ENCODE peak calls at places on chromosomes 13 and 19, in four cellular contexts. A is A549, H is tibial nerve, S is vagina. V is an unnamed sample.

GRCh38 chr13:21060827-21061076 is 634 bp downstream of the LATS2 start:
- DNase-seq in A (no peak), H (no peak), S (no peak), V (no peak)

GRCh38 chr13:34155931-34156607 is 338.1 kb downstream of the RFC3 start:
- DNase-seq in A (peak; percentile 68), H (no peak), S (no peak), V (no peak)

GRCh38 chr13:110233181-110233641 is 73.7 kb downstream of the COL4A1 start:
- DNase-seq in A (no peak), H (peak; percentile 82), S (peak; percentile 92), V (no peak)

GRCh38 chr13:27978301-27978968 is 9.3 kb upstream of the CDX2 start:
- DNase-seq in A (no peak), H (no peak), S (no peak), V (no peak)

GRCh38 chr19:45824041-45824471 is 8.9 kb upstream of the RSPH6A start:
- DNase-seq in A (no peak), H (no peak), S (no peak), V (no peak)

GRCh38 chr19:31339405-31339804 is 9.8 kb downstream of the TSHZ3 start:
- DNase-seq in A (no peak), H (no peak), S (no peak), V (no peak)

GRCh38 chr13:45907501-45907900 is 55.9 kb upstream of the SIAH3 start:
- DNase-seq in A (no peak), H (no peak), S (no peak), V (no peak)

GRCh38 chr13:40568672-40569350 is 97.6 kb downstream of the FOXO1 start:
- DNase-seq in A (no peak), H (no peak), S (no peak), V (no peak)

GRCh38 chr19:33248954-33249613 is 23.4 kb upstream of the SLC7A10 start:
- DNase-seq in A (peak; percentile 63), H (no peak), S (no peak), V (peak; percentile 85)
- TF ChIP-seq POLR2A in A (no peak), H (no peak), S (no peak), V (no peak)

DNA sequence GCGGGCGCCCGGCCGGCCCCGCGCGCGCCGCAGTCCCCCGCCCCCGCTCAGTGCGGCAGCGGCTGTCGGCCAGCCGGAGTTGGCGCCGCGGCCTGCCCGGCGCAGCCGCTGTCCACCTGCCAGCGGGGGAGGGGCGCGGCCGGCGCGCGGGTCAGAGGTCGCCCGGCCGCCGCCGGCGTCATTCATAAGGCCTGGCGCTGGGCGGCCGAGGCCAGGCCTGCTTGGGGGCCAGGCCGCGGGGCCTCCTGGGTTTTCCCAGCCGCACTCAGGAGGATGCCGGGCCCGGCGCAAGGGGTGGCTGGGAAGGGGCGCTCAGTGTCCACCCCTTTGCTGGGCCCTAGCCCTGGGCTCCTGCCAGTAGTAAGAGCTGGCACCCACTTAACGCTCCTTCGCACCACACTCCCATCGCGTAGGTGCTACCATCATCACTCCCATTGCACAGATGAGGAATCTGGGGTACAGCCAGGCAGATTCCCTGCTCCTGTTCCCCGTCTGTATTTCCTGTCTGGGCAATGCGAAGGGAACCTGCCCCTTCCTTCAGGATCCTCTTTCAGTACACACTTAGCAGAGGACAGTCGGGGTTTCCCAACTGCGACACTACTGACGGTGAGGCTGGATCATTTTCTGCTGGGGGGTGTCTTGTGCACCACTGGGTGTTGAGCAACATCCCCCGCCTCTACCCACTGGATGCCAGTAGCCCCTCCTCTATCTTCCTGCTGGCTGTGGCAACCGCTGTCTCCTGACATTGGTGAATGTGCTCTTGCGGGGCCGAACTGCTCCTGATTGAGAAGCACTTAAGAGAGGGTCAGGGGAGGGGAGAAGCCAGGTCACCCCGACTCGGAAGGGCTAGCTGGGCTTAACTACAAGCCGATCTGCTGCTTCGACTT is 846 bp upstream of the PRKACA start:
- DNase-seq in A (no peak), H (peak; percentile 90), S (peak; percentile 98), V (peak; percentile 96)
- TF ChIP-seq POLR2A in A (no peak), H (peak; percentile 27), S (peak; percentile 60), V (peak; percentile 53)

GRCh38 chr19:1105217-1105872 is 1.6 kb downstream of the GPX4 start:
- DNase-seq in A (no peak), H (no peak), S (no peak), V (no peak)

GRCh38 chr19:1103691-1104451 is at the start of gene GPX4:
- DNase-seq in A (peak; percentile 99), H (peak; percentile 99), S (peak; percentile 99), V (peak; percentile 97)

GRCh38 chr19:1102407-1103106 is 1.2 kb upstream of the GPX4 start:
- DNase-seq in A (peak; percentile 94), H (peak; percentile 82), S (peak; percentile 97), V (peak; percentile 54)

GRCh38 chr19:1105873-1106840 is 2.4 kb downstream of the GPX4 start:
- DNase-seq in A (no peak), H (no peak), S (no peak), V (no peak)

DNA sequence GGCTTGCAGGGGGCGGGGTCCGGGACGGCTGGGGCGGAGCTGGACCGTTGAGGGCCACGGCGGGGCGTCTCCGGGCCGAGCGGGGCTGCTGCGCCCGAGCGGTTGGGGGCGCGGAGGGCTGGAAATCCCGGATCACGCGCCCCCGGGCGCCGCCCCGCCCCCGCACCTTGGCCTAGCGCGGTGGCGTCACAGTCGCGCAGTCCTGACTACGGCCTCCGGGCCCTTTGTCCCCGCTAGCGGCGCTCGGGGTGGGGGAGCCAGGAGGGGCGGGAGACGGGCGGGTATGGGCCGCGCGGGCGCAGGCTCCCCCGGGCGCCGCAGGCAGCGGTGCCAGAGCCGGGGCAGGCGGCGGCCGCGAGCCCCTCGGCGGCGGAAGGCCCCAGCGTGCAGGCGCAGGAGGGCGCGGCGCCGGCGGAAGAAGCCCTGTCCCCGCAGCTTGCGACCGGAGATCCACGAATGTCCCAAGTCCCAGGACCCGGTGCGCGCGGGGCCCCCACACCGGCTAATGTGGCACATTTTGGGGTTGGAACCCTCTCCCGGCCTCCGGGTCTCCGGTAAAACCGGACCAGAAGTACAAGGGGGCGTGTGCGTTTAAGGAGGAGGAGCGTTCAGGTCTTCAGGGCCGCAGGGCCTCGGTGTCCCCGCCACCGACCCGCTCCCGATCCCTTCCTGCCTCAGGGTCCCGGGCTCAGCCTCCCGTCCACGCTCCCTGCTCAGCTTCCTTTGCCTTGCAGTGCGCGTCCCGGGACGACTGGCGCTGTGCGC is 840 bp downstream of the GPX4 start:
- DNase-seq in A (peak; percentile 70), H (peak; percentile 59), S (no peak), V (peak; percentile 76)
- TF ChIP-seq POLR2A in A (no peak), H (no peak), S (peak; percentile 10), V (no peak)

GRCh38 chr19:29843180-29844051 is 31.6 kb downstream of the CCNE1 start:
- DNase-seq in A (no peak), H (peak; percentile 6), S (no peak), V (peak; percentile 56)

GRCh38 chr19:29845576-29846176 is 33.9 kb downstream of the CCNE1 start:
- DNase-seq in A (peak; percentile 84), H (no peak), S (no peak), V (peak; percentile 48)

GRCh38 chr19:29842471-29843179 is 30.8 kb downstream of the CCNE1 start:
- DNase-seq in A (no peak), H (no peak), S (no peak), V (peak; percentile 69)

GRCh38 chr19:29841559-29842367 is 30.0 kb downstream of the CCNE1 start:
- DNase-seq in A (peak; percentile 90), H (no peak), S (no peak), V (no peak)

DNA sequence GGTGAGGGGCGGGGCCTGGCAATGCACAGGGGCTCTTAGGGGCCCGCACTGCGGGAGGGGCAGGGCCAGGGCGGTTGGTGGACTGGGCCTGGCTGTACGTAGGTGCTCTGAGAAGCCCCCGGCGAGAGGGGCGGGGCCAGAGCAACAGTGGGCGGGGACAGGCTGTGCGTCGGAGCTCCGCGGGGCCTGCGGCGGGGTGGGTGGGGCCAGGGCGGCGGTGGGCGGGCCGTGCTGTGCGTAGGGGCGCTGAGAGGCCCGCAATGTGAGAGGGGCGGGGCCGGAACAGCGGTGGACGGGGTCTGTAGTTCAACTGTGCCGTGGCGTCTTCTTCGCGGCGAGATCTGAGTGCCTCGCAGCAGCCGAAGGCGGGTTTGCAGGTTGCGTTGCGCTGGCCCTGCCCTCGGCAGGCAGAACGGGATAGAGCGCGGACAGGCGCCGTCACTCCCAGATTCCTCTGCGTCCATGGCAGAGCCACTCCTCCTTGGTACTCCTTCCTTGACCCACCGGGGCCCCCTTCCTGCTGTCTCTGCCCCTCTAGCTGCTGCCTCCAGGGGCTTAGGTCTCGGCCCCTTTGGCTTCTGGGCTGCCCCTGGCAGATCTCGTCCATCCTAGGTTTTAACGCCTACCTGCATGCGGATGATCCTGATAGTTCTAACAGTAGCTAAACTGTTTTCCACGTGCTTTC is 33.2 kb downstream of the CCNE1 start:
- DNase-seq in A (peak; percentile 99), H (peak; percentile 85), S (peak; percentile 90), V (peak; percentile 90)
- TF ChIP-seq POLR2A in A (peak; percentile 72), H (no peak), S (peak; percentile 15), V (peak; percentile 42)

GRCh38 chr13:42040730-42041016 is 7.8 kb upstream of the DGKH start:
- DNase-seq in A (no peak), H (no peak), S (no peak), V (no peak)

GRCh38 chr13:42039457-42039945 is 8.9 kb upstream of the DGKH start:
- DNase-seq in A (peak; percentile 49), H (peak; percentile 24), S (no peak), V (no peak)

GRCh38 chr13:42038661-42039456 is 9.6 kb upstream of the DGKH start:
- DNase-seq in A (no peak), H (no peak), S (no peak), V (no peak)

GRCh38 chr13:42041017-42041683 is 7.3 kb upstream of the DGKH start:
- DNase-seq in A (peak; percentile 61), H (peak; percentile 6), S (no peak), V (peak; percentile 64)

DNA sequence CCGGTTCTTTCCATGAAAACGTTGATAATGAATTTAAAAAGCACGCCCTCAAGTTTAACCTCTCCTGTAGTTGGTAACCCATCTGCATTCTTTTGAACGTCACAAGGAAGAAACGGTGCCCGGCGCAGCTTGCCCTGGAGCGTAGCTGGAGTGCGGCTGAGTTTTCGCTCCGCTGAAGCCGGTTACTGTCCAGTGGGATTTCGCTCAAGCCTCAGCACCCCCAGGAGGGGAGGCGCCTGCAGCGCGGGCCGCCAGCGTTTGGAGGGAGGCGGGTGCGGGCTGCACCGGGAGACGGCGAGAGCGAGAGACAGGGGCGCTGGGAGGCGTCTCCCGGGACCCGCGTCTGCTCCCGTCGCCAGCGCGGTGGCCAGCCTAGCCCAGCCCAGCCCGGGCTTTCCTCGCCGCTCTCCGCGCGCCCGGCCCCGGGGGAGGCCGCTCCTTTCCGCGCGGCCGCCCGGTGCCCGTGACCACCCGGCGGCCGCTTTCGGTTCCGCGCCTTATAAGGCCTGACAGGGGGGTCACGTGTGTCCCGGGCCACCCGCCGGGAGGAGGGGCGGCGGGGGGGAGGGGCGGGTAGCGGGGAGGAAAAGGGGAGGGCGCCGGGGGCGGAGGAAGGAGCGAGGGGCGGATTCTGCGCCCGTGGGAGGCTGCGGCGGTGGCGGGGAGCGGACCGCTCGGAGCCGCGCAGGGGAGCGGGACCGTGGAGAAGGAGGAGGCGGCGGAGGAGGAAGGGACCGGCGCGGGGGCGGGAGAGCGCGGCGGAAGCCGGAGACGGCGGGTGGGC is 8.3 kb upstream of the DGKH start:
- DNase-seq in A (peak; percentile 78), H (peak; percentile 89), S (peak; percentile 93), V (peak; percentile 80)
- TF ChIP-seq POLR2A in A (peak; percentile 53), H (peak; percentile 69), S (peak; percentile 91), V (peak; percentile 69)

V was measured in NB4.